ENCODE peak calls at places on chromosome 19, in six cellular contexts. T, C, B, J, E and D are unnamed samples.

GRCh38 chr19:35479278-35479677 is 11.0 kb downstream of the KRTDAP start:
- DNase-seq in E (no peak), B (no peak), C (no peak), J (no peak), T (no peak), D (no peak)

GRCh38 chr19:11853358-11853757 is 4.8 kb downstream of the ZNF439 start:
- DNase-seq in C (no peak), E (no peak), B (no peak), T (no peak), J (no peak), D (no peak)

GRCh38 chr19:5877869-5878268 is 7.5 kb upstream of the FUT5 start:
- DNase-seq in T (no peak), J (no peak), E (no peak), B (no peak), C (no peak), D (no peak)

GRCh38 chr19:35251456-35251855 is 2.7 kb downstream of the LSR start:
- DNase-seq in E (no peak), C (no peak), T (no peak), J (no peak), B (no peak), D (no peak)

GRCh38 chr19:12825259-12826131 is 8.9 kb downstream of the RTBDN start:
- DNase-seq in E (no peak), T (no peak), C (peak), B (no peak), J (peak), D (no peak)

GRCh38 chr19:43739419-43739818 is 15.3 kb downstream of the SMG9 start:
- DNase-seq in T (peak), E (no peak), B (peak), J (no peak), C (no peak), D (no peak)

GRCh38 chr19:12868540-12869112 is 12.6 kb downstream of the DNASE2 start:
- DNase-seq in E (no peak), C (no peak), J (no peak), B (peak), T (no peak), D (no peak)

GRCh38 chr19:24062222-24062621 is 24.8 kb upstream of the ZNF254 start:
- DNase-seq in E (no peak), J (no peak), T (no peak), C (no peak), B (no peak), D (no peak)

GRCh38 chr19:4233282-4233853 is 4.0 kb downstream of the EBI3 start:
- DNase-seq in E (peak), C (peak), B (peak), J (peak), T (peak), D (peak)

GRCh38 chr19:1729568-1729925 is 23.8 kb upstream of the ONECUT3 start:
- DNase-seq in B (no peak), C (no peak), J (no peak), E (no peak), T (no peak), D (no peak)

DNA sequence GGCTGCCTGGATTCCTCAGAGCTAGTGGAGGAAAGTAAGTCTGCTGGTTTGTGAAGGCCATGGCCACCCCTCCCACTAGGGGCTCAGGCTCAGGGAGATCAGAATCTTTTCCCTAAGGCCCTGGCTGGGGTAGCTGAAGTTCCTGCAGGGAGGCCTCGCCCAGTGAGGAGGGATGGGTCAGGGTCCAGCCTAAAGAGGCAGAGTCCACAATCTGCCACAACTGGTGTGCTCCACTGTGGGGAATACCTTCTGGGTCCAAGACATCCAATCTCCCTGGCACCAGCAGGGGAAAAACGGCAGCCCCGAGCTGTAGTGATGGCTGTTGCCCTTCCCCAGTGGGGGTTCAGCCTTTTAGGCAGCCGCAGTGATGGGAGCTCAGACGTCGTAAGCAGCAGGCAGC is 23.2 kb downstream of the IGFL3 start:
- DNase-seq in B (no peak), C (no peak), T (no peak), J (no peak), E (no peak), D (no peak)
- TF ChIP-seq CTCF in B (no peak), C (no peak), T (no peak), J (no peak), E (no peak), D (no peak)

GRCh38 chr19:33193864-33194362 is at the start of gene LRP3:
- DNase-seq in C (peak), T (peak), B (no peak), J (peak), E (no peak), D (peak)

GRCh38 chr19:33193269-33193863 is 764 bp upstream of the LRP3 start:
- DNase-seq in T (no peak), E (no peak), C (no peak), B (no peak), J (no peak), D (peak)

GRCh38 chr19:33191501-33191900 is 2.6 kb upstream of the LRP3 start:
- DNase-seq in T (no peak), B (no peak), E (no peak), J (no peak), C (no peak), D (no peak)

GRCh38 chr19:33194527-33194883 is 375 bp downstream of the LRP3 start:
- DNase-seq in E (no peak), T (no peak), J (no peak), C (peak), B (no peak), D (no peak)

DNA sequence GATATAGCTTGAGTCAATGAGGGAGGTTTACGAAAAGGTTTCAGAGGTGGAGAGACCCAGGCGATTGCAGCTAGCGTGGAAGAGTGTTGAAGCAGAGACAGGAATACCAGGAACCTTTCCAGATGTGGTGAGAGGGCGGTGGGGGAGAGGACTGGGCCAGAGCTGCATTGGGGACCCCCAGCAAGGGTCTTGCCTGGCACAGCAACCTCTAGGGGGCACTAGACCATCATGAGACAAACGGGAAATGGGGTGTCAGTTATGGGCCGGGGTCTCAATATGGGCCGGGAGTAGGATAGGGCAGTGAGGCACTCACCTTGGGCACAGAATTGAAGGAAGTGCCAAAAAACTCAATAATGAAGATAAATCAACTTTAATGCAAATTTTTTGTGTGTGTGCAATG is 2.1 kb upstream of the LRP3 start:
- DNase-seq in E (no peak), J (no peak), C (no peak), B (no peak), T (no peak), D (peak)
- TF ChIP-seq CTCF in E (no peak), J (peak), C (peak), B (no peak), T (no peak), D (no peak)

GRCh38 chr19:8444677-8445487 is at the start of gene HNRNPM:
- DNase-seq in C (peak), B (peak), E (peak), T (peak), J (peak), D (peak)
- TF ChIP-seq CTCF in C (no peak), B (no peak), E (no peak), T (no peak), J (no peak), D (no peak)

DNA sequence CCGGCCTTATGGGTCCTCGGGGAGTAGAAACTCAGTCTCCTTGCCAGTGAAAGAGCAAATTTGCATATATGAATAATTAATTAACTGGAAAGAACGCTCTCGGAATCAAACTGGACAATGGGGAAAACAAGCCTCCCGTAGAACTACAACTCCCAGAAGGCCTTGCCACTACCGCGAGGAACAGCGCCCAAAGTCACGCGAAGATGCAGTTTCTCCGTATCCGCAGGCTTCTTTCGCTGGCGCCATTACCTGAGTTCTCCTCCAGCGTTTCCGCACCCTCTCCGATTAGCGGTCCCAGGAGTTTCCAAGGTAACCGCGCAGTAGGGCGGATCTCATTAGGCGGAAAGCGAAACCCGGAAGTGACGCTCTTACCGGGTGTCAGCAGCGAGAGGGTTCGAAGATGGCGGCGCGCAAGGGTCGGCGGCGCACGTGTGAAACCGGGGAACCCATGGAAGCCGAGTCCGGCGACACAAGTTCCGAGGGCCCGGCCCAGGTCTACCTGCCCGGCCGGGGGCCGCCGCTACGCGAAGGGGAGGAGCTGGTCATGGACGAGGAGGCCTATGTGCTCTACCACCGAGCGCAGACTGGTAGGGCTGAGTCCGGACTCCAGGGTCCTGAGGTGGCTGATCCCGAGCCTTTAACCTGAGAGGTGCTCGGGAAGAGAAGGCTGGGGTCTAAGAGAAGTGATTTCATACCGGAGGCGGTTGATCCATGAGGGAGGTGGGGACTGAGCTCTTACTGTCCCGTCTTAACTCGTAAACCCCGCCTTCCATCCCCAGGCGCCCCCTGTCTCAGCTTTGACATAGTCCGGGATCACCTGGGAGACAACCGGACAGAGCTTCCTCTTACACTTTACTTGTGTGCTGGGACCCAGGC is at the start of gene GRWD1:
- DNase-seq in T (peak), J (peak), E (peak), B (peak), C (peak), D (peak)
- TF ChIP-seq CTCF in T (no peak), J (peak), E (no peak), B (peak), C (peak), D (no peak)